ENCODE peak calls at places on chromosome 1, in seven cellular contexts. H is fibroblast of lung, U is AG04450, I is A549, J is suprapubic skin, D is sigmoid colon, A is pancreas. Q is an unnamed sample.

GRCh38 chr1:231094421-231094820 is 54.4 kb upstream of the FAM89A start:
- DNase-seq in I (no peak), D (no peak), A (no peak), U (no peak), H (no peak), J (no peak), Q (no peak)

GRCh38 chr1:215891673-215892072 is 324.6 kb downstream of the KCTD3 start:
- DNase-seq in J (no peak), H (peak), I (no peak), U (no peak), D (no peak), A (no peak), Q (no peak)

GRCh38 chr1:36871146-36871971 is 163.0 kb downstream of the GRIK3 start:
- DNase-seq in A (no peak), I (no peak), J (peak), D (peak), H (no peak), U (no peak), Q (no peak)

GRCh38 chr1:159483501-159483900 is 44.0 kb downstream of the OR10J1 start:
- DNase-seq in U (no peak), A (no peak), J (no peak), I (no peak), D (no peak), H (no peak), Q (no peak)

GRCh38 chr1:229271448-229272120 is 673 bp downstream of the RAB4A start:
- DNase-seq in I (no peak), A (no peak), D (no peak), J (no peak), H (peak), U (no peak), Q (no peak)

GRCh38 chr1:52751589-52752306 is 25.5 kb downstream of the ZYG11B start:
- DNase-seq in J (no peak), D (no peak), A (no peak), U (no peak), H (peak), I (no peak), Q (no peak)

GRCh38 chr1:23577056-23577985 is 18.0 kb upstream of the ID3 start:
- DNase-seq in D (peak), H (peak), U (peak), I (no peak), J (no peak), A (no peak), Q (peak)

GRCh38 chr1:116521186-116521585 is 49.6 kb downstream of the CD58 start:
- DNase-seq in U (no peak), D (no peak), J (no peak), I (no peak), H (peak), A (no peak), Q (no peak)

GRCh38 chr1:41804176-41804575 is 114.5 kb downstream of the HIVEP3 start:
- DNase-seq in D (no peak), H (no peak), U (no peak), A (no peak), I (no peak), J (no peak), Q (no peak)

GRCh38 chr1:1048765-1049164 is 25.3 kb downstream of the RNF223 start:
- DNase-seq in D (no peak), A (no peak), U (no peak), I (no peak), H (no peak), J (no peak), Q (no peak)

GRCh38 chr1:153538315-153538821 is 2.4 kb downstream of the S100A5 start:
- DNase-seq in I (no peak), A (peak), J (no peak), U (no peak), H (no peak), D (no peak), Q (peak)

GRCh38 chr1:203273869-203274602 is 31.3 kb upstream of the BTG2 start:
- DNase-seq in I (no peak), A (peak), U (no peak), D (peak), H (no peak), J (no peak), Q (no peak)

GRCh38 chr1:203410117-203410900 is 59.4 kb upstream of the FMOD start:
- DNase-seq in D (no peak), A (no peak), I (no peak), U (no peak), H (no peak), J (no peak), Q (no peak)

GRCh38 chr1:219461891-219462528 is 150.9 kb downstream of the ZC3H11B start:
- DNase-seq in U (no peak), I (no peak), H (no peak), J (no peak), A (no peak), D (no peak), Q (no peak)

GRCh38 chr1:155466996-155467395 is 95.6 kb downstream of the ASH1L start:
- DNase-seq in J (no peak), U (peak), D (no peak), A (no peak), H (peak), I (peak), Q (peak)
- H3K27ac ChIP-seq in J (no peak), U (no peak), D (no peak), A (peak), H (peak), I (no peak), Q (peak)

GRCh38 chr1:234768569-234769283 is 158.7 kb upstream of the IRF2BP2 start:
- DNase-seq in J (peak), I (no peak), D (no peak), H (no peak), U (no peak), A (no peak), Q (no peak)

GRCh38 chr1:234769284-234769998 is 159.5 kb upstream of the IRF2BP2 start:
- DNase-seq in I (no peak), D (no peak), H (no peak), J (no peak), U (no peak), A (no peak), Q (no peak)

GRCh38 chr1:234770031-234770795 is 160.2 kb upstream of the IRF2BP2 start:
- DNase-seq in U (no peak), J (peak), H (no peak), D (no peak), A (no peak), I (no peak), Q (no peak)

GRCh38 chr1:234765672-234766071 is 155.7 kb upstream of the IRF2BP2 start:
- DNase-seq in H (no peak), A (no peak), J (peak), I (no peak), U (no peak), D (no peak), Q (no peak)

DNA sequence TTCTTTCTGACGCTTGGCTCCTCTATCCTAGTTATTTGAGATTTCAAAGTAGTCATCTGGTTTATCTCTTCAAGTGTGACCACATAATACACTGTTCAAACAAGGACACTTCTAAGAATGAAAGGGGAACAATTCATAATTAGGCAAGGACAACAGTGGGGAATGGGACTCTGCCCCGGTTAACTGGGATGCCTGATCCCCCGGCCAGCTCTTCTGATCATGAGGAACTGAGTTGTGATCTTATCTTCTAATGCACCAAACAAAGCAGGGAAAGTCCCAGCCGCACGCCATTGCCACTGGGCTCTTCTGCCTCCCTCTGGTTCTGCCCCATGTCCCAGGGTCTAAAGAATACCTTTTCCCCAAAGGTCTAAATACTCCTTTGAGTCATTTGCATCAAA is 158.2 kb upstream of the IRF2BP2 start:
- DNase-seq in U (no peak), J (peak), D (no peak), H (no peak), A (no peak), I (no peak), Q (no peak)
- TF ChIP-seq CTCF in U (no peak), J (no peak), D (no peak), H (no peak), A (no peak), I (no peak), Q (no peak)

DNA sequence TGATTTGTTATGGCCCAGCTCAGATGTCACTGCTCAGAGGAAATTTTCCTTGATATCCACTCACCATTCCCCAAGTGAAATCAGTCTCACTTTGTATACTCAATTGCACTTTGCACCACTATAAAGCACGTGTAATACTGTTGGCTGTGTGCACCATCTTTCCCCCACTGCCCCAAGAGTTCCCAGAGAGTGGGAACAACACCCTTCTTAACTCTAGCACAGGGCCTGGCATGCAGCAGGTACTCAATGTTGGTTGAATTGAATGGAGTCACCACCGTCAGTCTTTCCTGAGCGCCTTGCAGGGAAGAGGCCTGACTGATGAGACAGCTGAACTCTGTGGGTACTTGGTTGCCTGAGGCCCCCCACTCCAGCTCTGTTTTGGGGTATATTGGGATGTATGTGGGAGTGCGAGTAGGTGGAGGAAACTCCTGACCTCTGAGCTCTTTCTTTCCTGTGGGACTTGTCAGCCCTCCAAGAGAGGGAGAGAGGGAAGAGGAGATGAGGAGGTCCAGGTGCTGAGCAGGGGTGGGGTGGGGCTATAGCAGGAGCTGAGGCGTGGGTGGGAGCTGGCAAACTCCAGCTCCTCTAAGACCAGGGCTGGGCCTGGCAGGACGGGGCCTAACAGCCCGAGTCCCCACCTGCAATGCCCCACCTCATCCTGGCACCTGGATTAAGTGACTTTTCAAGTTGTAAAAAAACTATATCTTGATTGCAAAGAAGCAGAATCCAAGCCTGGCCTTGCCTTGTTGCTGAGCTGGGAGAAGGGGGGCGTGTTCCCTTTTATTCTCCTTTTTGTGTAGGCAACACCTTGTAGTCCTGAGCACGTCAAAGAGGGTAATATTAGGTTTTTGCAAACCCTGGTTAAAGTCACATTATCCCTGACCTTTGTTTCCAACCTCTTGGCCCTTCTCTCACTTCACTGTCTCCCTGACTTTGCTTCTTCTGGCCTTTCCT is 19.4 kb upstream of the WASF2 start:
- DNase-seq in H (no peak), I (no peak), D (no peak), J (no peak), A (no peak), U (no peak), Q (no peak)
- H3K27ac ChIP-seq in H (no peak), I (no peak), D (no peak), J (peak), A (no peak), U (no peak), Q (no peak)

GRCh38 chr1:25607123-25607522 is 9.5 kb upstream of the MAN1C1 start:
- DNase-seq in H (no peak), D (no peak), U (no peak), I (no peak), J (no peak), A (no peak), Q (no peak)

GRCh38 chr1:25610822-25611630 is 5.6 kb upstream of the MAN1C1 start:
- DNase-seq in U (no peak), J (peak), I (no peak), A (no peak), D (no peak), H (peak), Q (no peak)

GRCh38 chr1:25609921-25610320 is 6.7 kb upstream of the MAN1C1 start:
- DNase-seq in A (no peak), J (peak), I (no peak), U (no peak), H (peak), D (no peak), Q (no peak)

GRCh38 chr1:25611843-25612242 is 4.7 kb upstream of the MAN1C1 start:
- DNase-seq in I (no peak), J (peak), U (no peak), H (no peak), D (no peak), A (no peak), Q (no peak)

DNA sequence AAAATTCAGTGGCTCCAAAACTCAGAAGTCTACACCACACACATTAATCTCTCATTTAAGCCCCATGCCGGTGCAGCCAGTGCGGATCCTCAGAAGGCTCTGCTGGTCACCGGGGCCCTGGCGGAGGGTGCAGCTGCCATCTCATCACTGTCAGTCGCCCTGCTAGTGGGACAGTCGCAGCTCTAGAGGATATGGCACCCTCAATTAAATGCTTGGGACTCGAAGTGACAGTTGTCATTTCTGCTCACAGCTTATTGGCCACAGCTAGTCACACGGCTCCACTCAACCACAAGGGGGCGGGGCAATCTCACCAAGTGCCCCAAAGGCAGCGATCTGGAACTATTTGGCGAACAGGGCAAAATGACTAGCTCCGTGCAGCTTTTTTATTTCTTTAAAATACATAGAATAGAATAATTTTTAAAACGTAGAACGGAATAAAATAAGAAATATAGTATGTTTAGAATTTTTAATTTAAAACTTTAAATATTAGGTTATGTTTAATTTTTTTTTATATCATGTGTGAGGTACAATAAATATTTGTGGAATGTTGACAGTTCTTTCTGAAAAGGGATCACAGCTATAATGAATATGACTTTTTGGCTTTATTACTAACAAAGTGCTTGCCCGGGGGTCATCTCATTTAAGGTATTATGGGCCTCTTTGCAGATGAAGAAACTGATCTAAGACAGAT is 8.0 kb upstream of the MAN1C1 start:
- DNase-seq in A (peak), D (peak), I (peak), J (peak), H (peak), U (no peak), Q (no peak)
- TF ChIP-seq CTCF in A (peak), D (peak), I (peak), J (peak), H (peak), U (peak), Q (peak)

GRCh38 chr1:59316497-59317128 is 19.7 kb downstream of the FGGY start:
- DNase-seq in U (peak), J (no peak), D (no peak), I (no peak), A (no peak), H (peak), Q (no peak)
- H3K27ac ChIP-seq in U (peak), J (peak), D (peak), I (peak), A (no peak), H (no peak), Q (no peak)

GRCh38 chr1:210200090-210200736 is 32.4 kb upstream of the SERTAD4 start:
- DNase-seq in A (no peak), U (no peak), I (no peak), J (no peak), H (no peak), D (no peak), Q (no peak)
- TF ChIP-seq CTCF in A (no peak), U (no peak), I (no peak), J (no peak), H (no peak), D (no peak), Q (peak)